ENCODE peak calls at places on chromosomes 4 and X, in four cellular contexts. One of them, this sample, is unnamed.

GRCh38 chr4:38678078-38678477 is 14.1 kb downstream of the KLF3 start:
- DNase-seq in AG09319: peak
- DNase-seq in kidney glomerular epithelial cell: peak
- DNase-seq in heart right ventricle: no peak
- DNase-seq in this sample: no peak

GRCh38 chrX:12790878-12791252 is 347 bp upstream of the PRPS2 start:
- DNase-seq in AG09319: no peak
- DNase-seq in kidney glomerular epithelial cell: no peak
- DNase-seq in heart right ventricle: no peak
- DNase-seq in this sample: no peak

GRCh38 chr4:4831266-4831665 is 28.2 kb upstream of the MSX1 start:
- DNase-seq in AG09319: no peak
- DNase-seq in kidney glomerular epithelial cell: no peak
- DNase-seq in heart right ventricle: no peak
- DNase-seq in this sample: no peak

GRCh38 chr4:3046623-3047022 is 27.7 kb downstream of the HTT-AS start:
- DNase-seq in AG09319: no peak
- DNase-seq in kidney glomerular epithelial cell: no peak
- DNase-seq in heart right ventricle: no peak
- DNase-seq in this sample: no peak

GRCh38 chr4:40848981-40849380 is 99.2 kb downstream of the NSUN7 start:
- DNase-seq in AG09319: no peak
- DNase-seq in kidney glomerular epithelial cell: no peak
- DNase-seq in heart right ventricle: no peak
- DNase-seq in this sample: no peak

GRCh38 chr4:88177981-88178632 is 19.7 kb upstream of the ABCG2 start:
- DNase-seq in AG09319: peak
- DNase-seq in kidney glomerular epithelial cell: peak
- DNase-seq in heart right ventricle: no peak
- DNase-seq in this sample: no peak

GRCh38 chr4:97309111-97309510 is 834.2 kb downstream of the STPG2 start:
- DNase-seq in AG09319: no peak
- DNase-seq in kidney glomerular epithelial cell: no peak
- DNase-seq in heart right ventricle: no peak
- DNase-seq in this sample: no peak

GRCh38 chrX:22800360-22800759 is 199.4 kb upstream of the DDX53 start:
- DNase-seq in AG09319: peak
- DNase-seq in kidney glomerular epithelial cell: no peak
- DNase-seq in heart right ventricle: no peak
- DNase-seq in this sample: peak

GRCh38 chr4:179465131-179465797 is 2023.0 kb upstream of the AGA start:
- DNase-seq in AG09319: no peak
- DNase-seq in kidney glomerular epithelial cell: no peak
- DNase-seq in heart right ventricle: no peak
- DNase-seq in this sample: no peak

GRCh38 chr4:53790286-53790685 is 199.0 kb upstream of the LNX1 start:
- DNase-seq in AG09319: no peak
- DNase-seq in kidney glomerular epithelial cell: no peak
- DNase-seq in heart right ventricle: no peak
- DNase-seq in this sample: no peak

GRCh38 chr4:102525099-102525498 is 23.9 kb downstream of the NFKB1 start:
- DNase-seq in AG09319: no peak
- DNase-seq in kidney glomerular epithelial cell: no peak
- DNase-seq in heart right ventricle: no peak
- DNase-seq in this sample: no peak

GRCh38 chr4:145861331-145862318 is 77.0 kb downstream of the ZNF827 start:
- DNase-seq in AG09319: no peak
- DNase-seq in kidney glomerular epithelial cell: no peak
- DNase-seq in heart right ventricle: no peak
- DNase-seq in this sample: no peak

GRCh38 chr4:100721490-100721889 is 203.7 kb upstream of the EMCN start:
- DNase-seq in AG09319: no peak
- DNase-seq in kidney glomerular epithelial cell: no peak
- DNase-seq in heart right ventricle: no peak
- DNase-seq in this sample: no peak

GRCh38 chrX:103878466-103879151 is 46.6 kb upstream of the RAB9B start:
- DNase-seq in AG09319: no peak
- DNase-seq in kidney glomerular epithelial cell: no peak
- DNase-seq in heart right ventricle: peak
- DNase-seq in this sample: no peak

GRCh38 chr4:184166736-184167135 is 50.9 kb downstream of the ENPP6 start:
- DNase-seq in AG09319: no peak
- DNase-seq in kidney glomerular epithelial cell: no peak
- DNase-seq in heart right ventricle: no peak
- DNase-seq in this sample: no peak

GRCh38 chrX:13376857-13377441 is 57.1 kb upstream of the ATXN3L start:
- DNase-seq in AG09319: peak
- DNase-seq in kidney glomerular epithelial cell: no peak
- DNase-seq in heart right ventricle: peak
- DNase-seq in this sample: no peak

GRCh38 chrX:21975827-21976226 is 35.3 kb downstream of the SMS start:
- DNase-seq in AG09319: peak
- DNase-seq in kidney glomerular epithelial cell: no peak
- DNase-seq in heart right ventricle: no peak
- DNase-seq in this sample: no peak

GRCh38 chrX:40755291-40756249 is 20.2 kb upstream of the MED14 start:
- DNase-seq in AG09319: no peak
- DNase-seq in kidney glomerular epithelial cell: no peak
- DNase-seq in heart right ventricle: peak
- DNase-seq in this sample: peak

GRCh38 chrX:48972214-48973164 is 845 bp upstream of the KCND1 start:
- DNase-seq in AG09319: no peak
- DNase-seq in kidney glomerular epithelial cell: no peak
- DNase-seq in heart right ventricle: peak
- DNase-seq in this sample: peak

GRCh38 chr4:177107288-177107901 is 202.3 kb upstream of the NEIL3 start:
- DNase-seq in AG09319: no peak
- DNase-seq in kidney glomerular epithelial cell: peak
- DNase-seq in heart right ventricle: no peak
- DNase-seq in this sample: no peak

GRCh38 chr4:114264877-114265291 is 285.4 kb upstream of the ARSJ start:
- DNase-seq in AG09319: no peak
- DNase-seq in kidney glomerular epithelial cell: peak
- DNase-seq in heart right ventricle: no peak
- DNase-seq in this sample: no peak

GRCh38 chr4:122481766-122482405 is 25.4 kb upstream of the IL2 start:
- DNase-seq in AG09319: no peak
- DNase-seq in kidney glomerular epithelial cell: no peak
- DNase-seq in heart right ventricle: no peak
- DNase-seq in this sample: no peak